ENCODE peak calls at places on chromosomes 5 and 9, in six cellular contexts. One of them, this sample, is unnamed.

GRCh38 chr5:57550132-57550531 is 67.5 kb upstream of the ACTBL2 start:
- DNase-seq in trophoblast cell: no peak
- DNase-seq in neuronal stem cell: no peak
- DNase-seq in H9: peak; percentile 37
- DNase-seq in H1: no peak
- DNase-seq in IMR-90: no peak
- DNase-seq in this sample: no peak

GRCh38 chr9:93316726-93317494 is 133.0 kb downstream of the WNK2 start:
- DNase-seq in trophoblast cell: no peak
- DNase-seq in H1: no peak
- DNase-seq in H9: no peak
- DNase-seq in neuronal stem cell: no peak
- DNase-seq in IMR-90: no peak
- DNase-seq in this sample: no peak

GRCh38 chr9:122058707-122059106 is 34.4 kb downstream of the TTLL11 start:
- DNase-seq in neuronal stem cell: no peak
- DNase-seq in trophoblast cell: no peak
- DNase-seq in H9: no peak
- DNase-seq in IMR-90: no peak
- DNase-seq in H1: no peak
- DNase-seq in this sample: no peak

GRCh38 chr5:1101991-1102713 is 9.7 kb downstream of the SLC12A7 start:
- DNase-seq in neuronal stem cell: peak; percentile 80
- DNase-seq in H1: no peak
- DNase-seq in IMR-90: peak; percentile 18
- DNase-seq in H9: no peak
- DNase-seq in trophoblast cell: no peak
- DNase-seq in this sample: peak; percentile 61

GRCh38 chr5:137743031-137743640 is 7.2 kb upstream of the KLHL3 start:
- DNase-seq in IMR-90: peak; percentile 77
- DNase-seq in trophoblast cell: peak; percentile 43
- DNase-seq in neuronal stem cell: peak; percentile 64
- DNase-seq in H1: no peak
- DNase-seq in H9: peak; percentile 71
- DNase-seq in this sample: peak; percentile 72

GRCh38 chr5:5957737-5958136 is 420.6 kb downstream of the MED10 start:
- DNase-seq in H1: no peak
- DNase-seq in H9: no peak
- DNase-seq in IMR-90: no peak
- DNase-seq in trophoblast cell: no peak
- DNase-seq in neuronal stem cell: no peak
- DNase-seq in this sample: no peak

GRCh38 chr9:27888661-27889295 is 315.5 kb upstream of the C9orf72 start:
- DNase-seq in H1: peak; percentile 36
- DNase-seq in IMR-90: no peak
- DNase-seq in trophoblast cell: peak; percentile 20
- DNase-seq in neuronal stem cell: no peak
- DNase-seq in H9: peak; percentile 76
- DNase-seq in this sample: no peak

GRCh38 chr5:149799119-149799623 is 69.1 kb downstream of the PPARGC1B start:
- DNase-seq in trophoblast cell: no peak
- DNase-seq in IMR-90: peak; percentile 90
- DNase-seq in neuronal stem cell: no peak
- DNase-seq in H1: no peak
- DNase-seq in H9: no peak
- DNase-seq in this sample: peak; percentile 92

GRCh38 chr9:75467141-75467540 is 378.8 kb downstream of the OSTF1 start:
- DNase-seq in neuronal stem cell: no peak
- DNase-seq in H9: no peak
- DNase-seq in IMR-90: no peak
- DNase-seq in trophoblast cell: no peak
- DNase-seq in H1: no peak
- DNase-seq in this sample: no peak

GRCh38 chr5:38519476-38519875 is 37.0 kb downstream of the LIFR start:
- DNase-seq in H1: no peak
- DNase-seq in H9: no peak
- DNase-seq in neuronal stem cell: no peak
- DNase-seq in IMR-90: no peak
- DNase-seq in trophoblast cell: no peak
- DNase-seq in this sample: no peak

GRCh38 chr5:137376127-137376526 is 123.0 kb downstream of the SPOCK1 start:
- DNase-seq in H1: no peak
- DNase-seq in neuronal stem cell: no peak
- DNase-seq in IMR-90: no peak
- DNase-seq in H9: peak; percentile 52
- DNase-seq in trophoblast cell: no peak
- DNase-seq in this sample: no peak

GRCh38 chr9:129176786-129177442 is 1.1 kb downstream of the IER5L start:
- DNase-seq in H1: no peak
- DNase-seq in neuronal stem cell: no peak
- DNase-seq in H9: peak; percentile 51
- DNase-seq in IMR-90: peak; percentile 49
- DNase-seq in trophoblast cell: no peak
- DNase-seq in this sample: peak; percentile 53

GRCh38 chr5:110478899-110479298 is 247.6 kb downstream of the TMEM232 start:
- DNase-seq in trophoblast cell: no peak
- DNase-seq in IMR-90: peak; percentile 74
- DNase-seq in H9: no peak
- DNase-seq in neuronal stem cell: no peak
- DNase-seq in H1: no peak
- DNase-seq in this sample: peak; percentile 94

GRCh38 chr5:60652206-60652605 is 47.8 kb downstream of the DEPDC1B start:
- DNase-seq in IMR-90: peak; percentile 94
- DNase-seq in H9: no peak
- DNase-seq in H1: no peak
- DNase-seq in trophoblast cell: peak; percentile 34
- DNase-seq in neuronal stem cell: no peak
- DNase-seq in this sample: peak; percentile 92

GRCh38 chr9:19677929-19678328 is 110.9 kb downstream of the SLC24A2 start:
- DNase-seq in IMR-90: no peak
- DNase-seq in H9: no peak
- DNase-seq in neuronal stem cell: no peak
- DNase-seq in H1: no peak
- DNase-seq in trophoblast cell: no peak
- DNase-seq in this sample: no peak

GRCh38 chr9:15139467-15139866 is 167.5 kb downstream of the TTC39B start:
- DNase-seq in H9: no peak
- DNase-seq in neuronal stem cell: no peak
- DNase-seq in IMR-90: no peak
- DNase-seq in H1: no peak
- DNase-seq in trophoblast cell: no peak
- DNase-seq in this sample: peak; percentile 43

GRCh38 chr5:127072861-127073846 is at the start of gene C5orf63:
- DNase-seq in H1: no peak
- DNase-seq in neuronal stem cell: no peak
- DNase-seq in IMR-90: peak; percentile 10
- DNase-seq in trophoblast cell: peak; percentile 78
- DNase-seq in H9: peak; percentile 66
- DNase-seq in this sample: no peak

GRCh38 chr9:28915256-28915930 is 1342.1 kb upstream of the C9orf72 start:
- DNase-seq in IMR-90: no peak
- DNase-seq in trophoblast cell: peak; percentile 68
- DNase-seq in H9: no peak
- DNase-seq in neuronal stem cell: no peak
- DNase-seq in H1: no peak
- DNase-seq in this sample: no peak

GRCh38 chr9:93007529-93008058 is 50.9 kb upstream of the SUSD3 start:
- DNase-seq in H1: no peak
- DNase-seq in H9: peak; percentile 23
- DNase-seq in IMR-90: no peak
- DNase-seq in neuronal stem cell: no peak
- DNase-seq in trophoblast cell: no peak
- DNase-seq in this sample: no peak

GRCh38 chr5:115831163-115831768 is 10.1 kb downstream of the ATG12 start:
- DNase-seq in H9: no peak
- DNase-seq in H1: no peak
- DNase-seq in trophoblast cell: no peak
- DNase-seq in neuronal stem cell: peak; percentile 24
- DNase-seq in IMR-90: peak; percentile 49
- DNase-seq in this sample: peak; percentile 58

GRCh38 chr9:34366365-34366764 is 10.3 kb downstream of the MYORG start:
- DNase-seq in H9: no peak
- DNase-seq in neuronal stem cell: no peak
- DNase-seq in IMR-90: no peak
- DNase-seq in H1: no peak
- DNase-seq in trophoblast cell: no peak
- DNase-seq in this sample: no peak

GRCh38 chr9:34365282-34365681 is 11.4 kb downstream of the MYORG start:
- DNase-seq in trophoblast cell: no peak
- DNase-seq in neuronal stem cell: no peak
- DNase-seq in H9: no peak
- DNase-seq in IMR-90: no peak
- DNase-seq in H1: no peak
- DNase-seq in this sample: no peak

GRCh38 chr9:34363619-34364351 is 12.9 kb downstream of the MYORG start:
- DNase-seq in trophoblast cell: no peak
- DNase-seq in H1: no peak
- DNase-seq in H9: peak; percentile 57
- DNase-seq in neuronal stem cell: peak; percentile 32
- DNase-seq in IMR-90: no peak
- DNase-seq in this sample: no peak

GRCh38 chr9:34362614-34363013 is 14.1 kb downstream of the MYORG start:
- DNase-seq in H9: no peak
- DNase-seq in trophoblast cell: no peak
- DNase-seq in neuronal stem cell: no peak
- DNase-seq in IMR-90: no peak
- DNase-seq in H1: no peak
- DNase-seq in this sample: no peak
- H2AK5ac ChIP-seq in H9: no peak overlapping the region
- H2AK5ac ChIP-seq in trophoblast cell: peak overlapping the region; percentile 30
- H2AK5ac ChIP-seq in neuronal stem cell: no peak overlapping the region
- H2AK5ac ChIP-seq in IMR-90: no peak overlapping the region
- H2AK5ac ChIP-seq in H1: no peak overlapping the region
- H2AK5ac ChIP-seq in this sample: no peak overlapping the region

GRCh38 chr5:76325876-76326491 is 77.1 kb upstream of the IQGAP2 start:
- DNase-seq in H9: no peak
- DNase-seq in neuronal stem cell: no peak
- DNase-seq in IMR-90: no peak
- DNase-seq in trophoblast cell: no peak
- DNase-seq in H1: no peak
- DNase-seq in this sample: no peak
- H2AFZ ChIP-seq in H9: no peak overlapping the region
- H2AFZ ChIP-seq in neuronal stem cell: peak overlapping the region; percentile 82
- H2AFZ ChIP-seq in IMR-90: no peak overlapping the region
- H2AFZ ChIP-seq in trophoblast cell: no peak overlapping the region
- H2AFZ ChIP-seq in H1: no peak overlapping the region
- H2AFZ ChIP-seq in this sample: no peak overlapping the region

GRCh38 chr5:178564386-178564785 is 25.8 kb downstream of the COL23A1 start:
- DNase-seq in IMR-90: no peak
- DNase-seq in H1: no peak
- DNase-seq in H9: no peak
- DNase-seq in trophoblast cell: no peak
- DNase-seq in neuronal stem cell: no peak
- DNase-seq in this sample: no peak

GRCh38 chr5:178561746-178562264 is 28.4 kb downstream of the COL23A1 start:
- DNase-seq in H1: no peak
- DNase-seq in IMR-90: no peak
- DNase-seq in neuronal stem cell: no peak
- DNase-seq in H9: no peak
- DNase-seq in trophoblast cell: no peak
- DNase-seq in this sample: no peak

GRCh38 chr5:178564842-178565550 is 25.2 kb downstream of the COL23A1 start:
- DNase-seq in neuronal stem cell: no peak
- DNase-seq in IMR-90: no peak
- DNase-seq in trophoblast cell: peak; percentile 10
- DNase-seq in H1: no peak
- DNase-seq in H9: no peak
- DNase-seq in this sample: no peak

GRCh38 chr5:178563621-178564020 is 26.6 kb downstream of the COL23A1 start:
- DNase-seq in H9: no peak
- DNase-seq in H1: no peak
- DNase-seq in neuronal stem cell: no peak
- DNase-seq in trophoblast cell: no peak
- DNase-seq in IMR-90: no peak
- DNase-seq in this sample: no peak

DNA sequence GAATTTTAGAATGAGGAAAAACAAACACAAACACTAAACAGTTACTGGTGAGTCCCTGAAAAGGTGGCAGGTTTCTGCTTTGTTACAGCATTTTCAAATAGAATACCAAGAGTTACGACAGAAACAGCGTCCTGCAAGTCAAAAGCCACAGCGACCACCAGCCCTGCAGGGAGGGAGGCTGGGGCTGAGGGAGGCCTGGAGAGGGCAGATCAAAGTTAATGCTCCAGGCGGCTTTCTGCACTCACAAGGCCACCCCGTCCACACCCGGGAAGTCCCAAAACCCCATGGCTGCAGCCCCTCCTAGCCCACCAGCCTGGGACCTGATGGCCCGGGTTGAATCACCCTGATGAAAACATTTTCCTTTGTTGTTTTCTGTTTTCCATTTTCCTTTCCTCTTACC is 29.3 kb downstream of the COL23A1 start:
- DNase-seq in H1: no peak
- DNase-seq in IMR-90: no peak
- DNase-seq in neuronal stem cell: no peak
- DNase-seq in H9: no peak
- DNase-seq in trophoblast cell: no peak
- DNase-seq in this sample: no peak
- H2AK5ac ChIP-seq in H1: peak overlapping the region; percentile 24
- H2AK5ac ChIP-seq in IMR-90: no peak overlapping the region
- H2AK5ac ChIP-seq in neuronal stem cell: no peak overlapping the region
- H2AK5ac ChIP-seq in H9: no peak overlapping the region
- H2AK5ac ChIP-seq in trophoblast cell: no peak overlapping the region
- H2AK5ac ChIP-seq in this sample: no peak overlapping the region

GRCh38 chr9:125049212-125049611 is 94.1 kb downstream of the SCAI start:
- DNase-seq in H1: no peak
- DNase-seq in trophoblast cell: no peak
- DNase-seq in neuronal stem cell: peak; percentile 8
- DNase-seq in H9: no peak
- DNase-seq in IMR-90: peak; percentile 15
- DNase-seq in this sample: no peak
- H2AFZ ChIP-seq in H1: no peak overlapping the region
- H2AFZ ChIP-seq in trophoblast cell: no peak overlapping the region
- H2AFZ ChIP-seq in neuronal stem cell: no peak overlapping the region
- H2AFZ ChIP-seq in H9: no peak overlapping the region
- H2AFZ ChIP-seq in IMR-90: no peak overlapping the region
- H2AFZ ChIP-seq in this sample: no peak overlapping the region

GRCh38 chr9:77892955-77893514 is 138.6 kb downstream of the GNAQ start:
- DNase-seq in IMR-90: no peak
- DNase-seq in trophoblast cell: no peak
- DNase-seq in H9: no peak
- DNase-seq in neuronal stem cell: no peak
- DNase-seq in H1: no peak
- DNase-seq in this sample: no peak
- H2AK5ac ChIP-seq in IMR-90: no peak overlapping the region
- H2AK5ac ChIP-seq in trophoblast cell: no peak overlapping the region
- H2AK5ac ChIP-seq in H9: no peak overlapping the region
- H2AK5ac ChIP-seq in neuronal stem cell: no peak overlapping the region
- H2AK5ac ChIP-seq in H1: no peak overlapping the region
- H2AK5ac ChIP-seq in this sample: no peak overlapping the region